ENCODE peak calls at places on chromosomes 11 and 22, in ten cellular contexts. D is right lobe of liver; O is RWPE1; B is EH; M is T-helper 9 cell; A is amygdala; P is SJCRH30; X is posterior cingulate gyrus; H is RPMI7951; N is effector memory CD4-positive, alpha-beta T cell. W is an unnamed sample.
A peak's percentile ranks its signal among the peaks of the same experiment; 100 is the strongest.

GRCh38 chr11:69385832-69386415 is 92.0 kb downstream of the MYEOV start:
- DNase-seq in P (no peak), A (no peak), O (no peak), D (no peak), X (no peak), M (no peak), H (no peak), B (no peak), N (no peak), W (no peak)

GRCh38 chr11:24567380-24567779 is 70.5 kb downstream of the LUZP2 start:
- DNase-seq in P (no peak), O (no peak), M (no peak), B (no peak), D (no peak), A (no peak), H (no peak), N (no peak), X (no peak), W (no peak)

GRCh38 chr11:125345706-125346561 is 150.1 kb downstream of the FEZ1 start:
- DNase-seq in D (peak; percentile 60), P (peak; percentile 86), X (peak; percentile 91), O (peak; percentile 81), A (peak; percentile 28), H (peak; percentile 57), B (peak; percentile 56), N (no peak), M (peak; percentile 31), W (peak; percentile 46)

GRCh38 chr11:126465573-126466287 is 110.2 kb downstream of the ST3GAL4 start:
- DNase-seq in A (no peak), B (peak; percentile 68), X (peak; percentile 72), O (no peak), N (no peak), P (peak; percentile 70), D (no peak), H (peak; percentile 41), M (no peak), W (no peak)

GRCh38 chr11:15943418-15944197 is 412.7 kb downstream of the SOX6 start:
- DNase-seq in H (no peak), M (no peak), P (no peak), D (no peak), A (no peak), O (no peak), N (no peak), X (no peak), B (no peak), W (no peak)

GRCh38 chr11:110801328-110801727 is 89.1 kb upstream of the ARHGAP20 start:
- DNase-seq in A (no peak), P (no peak), M (no peak), D (peak; percentile 35), H (no peak), O (no peak), B (no peak), X (no peak), N (no peak), W (no peak)

GRCh38 chr22:50269573-50270301 is 443 bp downstream of the MAPK11 start:
- DNase-seq in N (peak; percentile 25), M (peak; percentile 17), O (no peak), H (no peak), B (peak; percentile 62), D (no peak), X (no peak), A (no peak), P (peak; percentile 71), W (peak; percentile 31)

GRCh38 chr11:125313271-125314222 is 149.0 kb downstream of the PKNOX2 start:
- DNase-seq in O (no peak), A (no peak), P (no peak), N (no peak), X (no peak), B (no peak), M (no peak), H (peak; percentile 33), D (no peak), W (peak; percentile 16)

GRCh38 chr11:119651802-119652584 is 77.0 kb downstream of the NECTIN1 start:
- DNase-seq in H (peak; percentile 14), N (no peak), O (no peak), A (no peak), D (no peak), P (no peak), X (no peak), M (no peak), B (no peak), W (no peak)

GRCh38 chr11:119594639-119595249 is 134.3 kb downstream of the NECTIN1 start:
- DNase-seq in X (no peak), N (no peak), P (no peak), M (no peak), D (no peak), O (no peak), H (peak; percentile 87), A (no peak), B (peak; percentile 84), W (peak; percentile 87)

GRCh38 chr11:27514076-27514475 is 7.5 kb upstream of the LIN7C start:
- DNase-seq in D (peak; percentile 23), P (no peak), A (no peak), M (no peak), B (no peak), O (no peak), X (no peak), N (no peak), H (no peak), W (no peak)

GRCh38 chr11:130437848-130438247 is 9.4 kb upstream of the ADAMTS8 start:
- DNase-seq in M (no peak), D (no peak), N (no peak), O (no peak), H (no peak), B (no peak), X (peak; percentile 25), P (no peak), A (no peak), W (no peak)

GRCh38 chr11:116164843-116165242 is 607.9 kb downstream of the BUD13 start:
- DNase-seq in M (no peak), X (no peak), O (no peak), D (no peak), H (peak; percentile 21), B (no peak), P (no peak), N (no peak), A (no peak), W (peak; percentile 15)

GRCh38 chr11:112797072-112797471 is 164.1 kb upstream of the NCAM1 start:
- DNase-seq in P (no peak), B (no peak), X (no peak), O (no peak), A (no peak), D (no peak), H (no peak), N (no peak), M (no peak), W (peak; percentile 20)

GRCh38 chr11:9004310-9004945 is 627 bp upstream of the NRIP3 start:
- DNase-seq in P (peak; percentile 30), O (no peak), H (no peak), N (peak; percentile 15), D (no peak), X (peak; percentile 84), B (no peak), M (peak; percentile 22), A (no peak), W (peak; percentile 9)

GRCh38 chr11:133714471-133715375 is 130.6 kb downstream of the SPATA19 start:
- DNase-seq in A (no peak), X (no peak), P (no peak), H (no peak), D (no peak), N (no peak), O (no peak), M (no peak), B (no peak), W (no peak)

GRCh38 chr11:95231881-95232605 is 1.0 kb upstream of the SESN3 start:
- DNase-seq in H (peak; percentile 54), X (peak; percentile 97), M (peak; percentile 54), D (peak; percentile 79), A (peak; percentile 47), O (no peak), P (peak; percentile 32), B (no peak), N (peak; percentile 54), W (peak; percentile 12)

GRCh38 chr11:69912911-69913451 is 93.8 kb upstream of the FGF3 start:
- DNase-seq in P (no peak), M (no peak), O (no peak), N (no peak), B (no peak), D (peak; percentile 29), X (peak; percentile 82), A (no peak), H (no peak), W (peak; percentile 40)

GRCh38 chr11:105100976-105101630 is 38.5 kb downstream of the CARD18 start:
- DNase-seq in P (no peak), X (no peak), H (no peak), O (no peak), B (no peak), M (no peak), A (no peak), N (no peak), D (no peak), W (no peak)

GRCh38 chr22:36327922-36328551 is 59.7 kb downstream of the MYH9 start:
- DNase-seq in A (no peak), N (no peak), H (peak; percentile 46), X (peak; percentile 93), B (peak; percentile 67), O (no peak), P (peak; percentile 49), D (no peak), M (no peak), W (peak; percentile 36)

GRCh38 chr11:44964526-44965209 is 14.0 kb upstream of the TP53I11 start:
- DNase-seq in H (no peak), P (peak; percentile 78), N (no peak), D (no peak), B (no peak), O (no peak), M (no peak), X (no peak), A (no peak), W (no peak)

GRCh38 chr11:75429902-75430691 is 2.9 kb downstream of the KLHL35 start:
- DNase-seq in A (no peak), M (peak; percentile 46), O (peak; percentile 49), B (peak; percentile 59), N (peak; percentile 47), D (peak; percentile 56), P (no peak), H (peak; percentile 68), X (peak; percentile 87), W (peak; percentile 65)

GRCh38 chr22:41021655-41022454 is 70.5 kb upstream of the EP300 start:
- DNase-seq in P (peak; percentile 72), O (peak; percentile 56), H (peak; percentile 66), X (peak; percentile 89), A (peak; percentile 7), B (peak; percentile 70), D (peak; percentile 72), N (peak; percentile 12), M (peak; percentile 31), W (peak; percentile 59)

GRCh38 chr11:8812438-8812837 is 98.6 kb upstream of the AKIP1 start:
- DNase-seq in O (no peak), B (peak; percentile 43), H (peak; percentile 77), M (no peak), X (no peak), P (no peak), N (no peak), A (no peak), D (peak; percentile 81), W (peak; percentile 66)

GRCh38 chr11:26778000-26778757 is 56.3 kb upstream of the SLC5A12 start:
- DNase-seq in A (no peak), X (no peak), H (peak; percentile 69), P (no peak), M (no peak), B (peak; percentile 79), N (no peak), O (peak; percentile 41), D (no peak), W (peak; percentile 10)

GRCh38 chr11:87712802-87713202 is 462.4 kb downstream of the RAB38 start:
- DNase-seq in P (peak; percentile 40), B (no peak), H (no peak), M (no peak), N (no peak), X (no peak), A (no peak), D (no peak), O (no peak), W (peak; percentile 63)

GRCh38 chr22:22009661-22010060 is 27.1 kb upstream of the TOP3B start:
- DNase-seq in A (no peak), O (peak; percentile 5), D (no peak), M (no peak), X (no peak), B (no peak), H (no peak), N (no peak), P (no peak), W (no peak)

W was measured in M059J.